ENCODE peak calls at places on chromosome X, in four cellular contexts. F is fibroblast of mammary gland, J is NCI-H526, E is fibroblast of villous mesenchyme. Z is an unnamed sample.

GRCh38 chrX:72492499-72492898 is 80.1 kb downstream of the HDAC8 start:
- DNase-seq in E (no peak), J (no peak), F (no peak), Z (no peak)

GRCh38 chrX:81868979-81869378 is 667.1 kb downstream of the SH3BGRL start:
- DNase-seq in F (no peak), J (no peak), E (no peak), Z (no peak)

GRCh38 chrX:114841051-114841450 is 176.4 kb downstream of the IL13RA2 start:
- DNase-seq in J (no peak), E (peak; percentile 4), F (peak; percentile 18), Z (no peak)

GRCh38 chrX:1537031-1537715 is at the start of gene P2RY8:
- DNase-seq in F (peak; percentile 48), E (peak; percentile 16), J (peak; percentile 82), Z (peak; percentile 31)

GRCh38 chrX:21375795-21376069 is 1.5 kb downstream of the CNKSR2 start:
- DNase-seq in E (no peak), J (peak; percentile 63), F (no peak), Z (no peak)

GRCh38 chrX:57821703-57822375 is 88.4 kb downstream of the ZXDA start:
- DNase-seq in F (peak; percentile 65), E (peak; percentile 55), J (peak; percentile 66), Z (no peak)

GRCh38 chrX:78139160-78140123 is at the start of gene TAF9B:
- DNase-seq in J (peak; percentile 90), F (peak; percentile 75), E (peak; percentile 76), Z (peak; percentile 46)

GRCh38 chrX:25144043-25144940 is 128.5 kb upstream of the ARX start:
- DNase-seq in J (peak; percentile 72), E (peak; percentile 61), F (peak; percentile 62), Z (no peak)

GRCh38 chrX:123731987-123732678 is 719 bp downstream of the THOC2 start:
- DNase-seq in J (peak; percentile 57), E (peak; percentile 29), F (no peak), Z (no peak)

GRCh38 chrX:115957862-115958490 is 212.6 kb upstream of the AGTR2 start:
- DNase-seq in J (peak; percentile 44), F (no peak), E (peak; percentile 0), Z (no peak)

GRCh38 chrX:132504417-132504816 is 15.6 kb upstream of the MBNL3 start:
- DNase-seq in F (no peak), J (no peak), E (no peak), Z (no peak)

GRCh38 chrX:58025979-58026378 is 115.7 kb upstream of the ZXDA start:
- DNase-seq in J (peak; percentile 30), F (peak; percentile 40), E (peak; percentile 19), Z (no peak)

GRCh38 chrX:27380163-27380845 is 82.8 kb downstream of the PPP4R3C start:
- DNase-seq in F (no peak), J (no peak), E (no peak), Z (no peak)

GRCh38 chrX:34140816-34141215 is 8.7 kb upstream of the FAM47A start:
- DNase-seq in E (no peak), J (no peak), F (no peak), Z (no peak)

GRCh38 chrX:153635788-153636668 is 11.0 kb upstream of the DUSP9 start:
- DNase-seq in J (peak; percentile 71), E (no peak), F (peak; percentile 4), Z (no peak)

GRCh38 chrX:129115104-129115503 is 408.2 kb downstream of the SMARCA1 start:
- DNase-seq in E (peak; percentile 17), J (peak; percentile 60), F (peak; percentile 40), Z (no peak)

GRCh38 chrX:138847930-138848329 is 136.4 kb upstream of the FGF13 start:
- DNase-seq in E (peak; percentile 32), J (no peak), F (peak; percentile 42), Z (no peak)

GRCh38 chrX:150364347-150365050 is 1.4 kb downstream of the MAMLD1 start:
- DNase-seq in F (no peak), J (peak; percentile 49), E (no peak), Z (no peak)

GRCh38 chrX:119605398-119605738 is 856 bp downstream of the NKRF start:
- DNase-seq in J (peak; percentile 55), F (no peak), E (no peak), Z (no peak)

GRCh38 chrX:100265179-100265578 is 144.9 kb downstream of the PCDH19 start:
- DNase-seq in J (no peak), F (no peak), E (no peak), Z (no peak)

Z was measured in ascending aorta.